ENCODE peak calls at places on chromosome 3, in seven cellular contexts. O is stomach; B is IMR-90; T is cardiac muscle cell; H is CD8-positive, alpha-beta T cell; N is psoas muscle; Y is GM12878. A is an unnamed sample.

GRCh38 chr3:51381333-51381705 is 3.8 kb upstream of the MANF start:
- DNase-seq in O (no peak), B (no peak), T (no peak), H (no peak), N (no peak), Y (no peak), A (no peak)

GRCh38 chr3:80870476-80871041 is 890.9 kb downstream of the GBE1 start:
- DNase-seq in O (no peak), B (no peak), T (no peak), H (no peak), N (no peak), Y (no peak), A (no peak)

GRCh38 chr3:188205992-188206416 is 52.0 kb downstream of the LPP start:
- DNase-seq in O (no peak), B (no peak), T (no peak), H (no peak), N (no peak), Y (no peak), A (no peak)

GRCh38 chr3:152269423-152270144 is 855 bp downstream of the MBNL1 start:
- DNase-seq in O (peak), B (peak), T (peak), H (peak), N (peak), Y (no peak), A (no peak)

GRCh38 chr3:162492446-162493081 is 996.0 kb downstream of the OTOL1 start:
- DNase-seq in O (no peak), B (peak), T (peak), H (no peak), N (no peak), Y (no peak), A (no peak)

GRCh38 chr3:63192248-63192647 is 85.9 kb upstream of the SYNPR start:
- DNase-seq in O (no peak), B (no peak), T (no peak), H (no peak), N (no peak), Y (no peak), A (no peak)

GRCh38 chr3:98784666-98785600 is 21.8 kb downstream of the ST3GAL6 start:
- DNase-seq in O (no peak), B (peak), T (peak), H (no peak), N (no peak), Y (no peak), A (no peak)

GRCh38 chr3:194042947-194043346 is 93.0 kb upstream of the HES1 start:
- DNase-seq in O (no peak), B (peak), T (peak), H (no peak), N (no peak), Y (no peak), A (no peak)

GRCh38 chr3:159319156-159319555 is 517.3 kb downstream of the MFSD1 start:
- DNase-seq in O (no peak), B (no peak), T (no peak), H (no peak), N (no peak), Y (no peak), A (no peak)

GRCh38 chr3:159323848-159324247 is 522.0 kb downstream of the MFSD1 start:
- DNase-seq in O (no peak), B (no peak), T (no peak), H (no peak), N (no peak), Y (no peak), A (no peak)

GRCh38 chr3:159326998-159327397 is 525.1 kb downstream of the MFSD1 start:
- DNase-seq in O (no peak), B (no peak), T (no peak), H (no peak), N (no peak), Y (no peak), A (no peak)

DNA sequence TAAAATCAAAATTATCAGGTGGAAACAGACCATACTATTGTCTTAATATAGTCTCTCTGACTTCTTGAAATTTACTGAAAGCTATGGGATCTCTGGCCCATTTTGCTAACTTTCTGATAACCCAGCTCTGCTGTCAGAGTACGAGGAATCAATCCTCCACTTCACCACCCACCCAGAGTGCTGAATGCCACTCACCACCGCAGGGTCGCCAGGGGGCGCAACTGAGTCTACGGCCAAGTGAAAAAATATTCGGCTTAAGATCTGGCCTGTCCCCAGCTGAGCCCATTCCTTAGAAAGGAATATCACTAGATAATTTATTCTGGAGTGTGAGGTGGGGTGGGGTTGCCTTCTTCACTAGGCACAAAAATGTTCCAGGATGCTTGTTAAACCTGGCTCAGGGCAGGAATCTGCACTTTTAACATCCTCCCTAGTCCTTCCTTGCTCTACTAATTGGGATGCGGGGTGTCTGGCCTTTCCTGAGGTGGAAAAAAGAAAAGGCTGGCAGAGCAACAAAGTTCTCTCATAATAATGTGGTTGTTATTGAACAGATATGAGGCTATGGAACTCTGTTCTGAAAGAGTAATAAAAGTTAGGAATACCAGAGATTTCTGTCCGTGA is 520.6 kb downstream of the MFSD1 start:
- DNase-seq in O (no peak), B (peak), T (peak), H (no peak), N (peak), Y (no peak), A (no peak)
- TF ChIP-seq CTCF in O (no peak), B (peak), T (peak), H (no peak), N (peak), Y (peak), A (no peak)

GRCh38 chr3:172709776-172710708 is 825 bp downstream of the NCEH1 start:
- DNase-seq in O (peak), B (peak), T (peak), H (no peak), N (peak), Y (no peak), A (no peak)
- H3K27ac ChIP-seq in O (peak), B (peak), T (peak), H (peak), N (peak), Y (no peak), A (peak)

GRCh38 chr3:39443530-39443929 is 23.9 kb upstream of the MOBP start:
- DNase-seq in O (no peak), B (no peak), T (no peak), H (no peak), N (no peak), Y (no peak), A (no peak)
- TF ChIP-seq CTCF in O (no peak), B (no peak), T (peak), H (no peak), N (no peak), Y (peak), A (no peak)

DNA sequence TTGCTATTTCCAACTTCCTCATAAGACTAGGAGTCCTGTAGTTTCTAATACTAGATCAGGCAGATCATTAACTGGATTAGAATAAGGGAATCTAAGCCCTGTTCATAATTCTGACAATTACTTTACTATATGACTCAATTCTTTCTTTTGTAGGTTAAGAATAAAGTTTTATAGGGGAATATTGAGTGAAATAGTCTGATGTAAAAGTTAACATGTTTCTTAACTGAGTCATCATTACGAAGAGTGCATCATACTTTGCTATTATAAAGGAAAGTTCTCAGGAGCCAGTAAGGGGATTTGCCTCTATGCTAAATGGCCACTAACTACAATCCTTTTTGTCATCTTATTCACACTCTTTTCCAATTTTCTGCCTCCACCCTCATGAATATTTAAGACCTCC is 63.1 kb downstream of the POLQ start:
- DNase-seq in O (no peak), B (peak), T (peak), H (no peak), N (no peak), Y (no peak), A (no peak)
- H3K27ac ChIP-seq in O (no peak), B (no peak), T (no peak), H (no peak), N (no peak), Y (no peak), A (no peak)

DNA sequence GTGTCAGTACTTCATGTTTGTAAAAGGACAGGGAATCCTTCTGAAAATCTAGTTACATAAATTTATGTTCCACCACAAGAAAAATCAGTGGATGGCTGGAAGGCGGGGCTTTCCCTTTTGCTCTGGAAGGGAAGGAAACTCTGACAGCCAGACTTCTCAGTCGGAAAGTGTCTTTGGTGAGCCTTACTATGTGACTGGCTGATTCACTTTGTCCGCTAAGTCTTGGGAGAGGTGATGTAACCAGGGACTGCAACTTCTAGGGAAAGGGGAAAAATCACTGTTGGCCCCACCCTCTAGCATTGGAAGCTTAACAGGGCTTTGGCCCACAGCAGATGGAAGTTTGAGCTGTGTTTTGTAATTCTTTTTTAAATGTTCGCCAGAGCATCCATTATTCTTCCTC is 281.4 kb upstream of the CTDSPL start:
- DNase-seq in O (no peak), B (no peak), T (no peak), H (no peak), N (no peak), Y (no peak), A (no peak)
- TF ChIP-seq CTCF in O (no peak), B (no peak), T (no peak), H (no peak), N (no peak), Y (no peak), A (no peak)

DNA sequence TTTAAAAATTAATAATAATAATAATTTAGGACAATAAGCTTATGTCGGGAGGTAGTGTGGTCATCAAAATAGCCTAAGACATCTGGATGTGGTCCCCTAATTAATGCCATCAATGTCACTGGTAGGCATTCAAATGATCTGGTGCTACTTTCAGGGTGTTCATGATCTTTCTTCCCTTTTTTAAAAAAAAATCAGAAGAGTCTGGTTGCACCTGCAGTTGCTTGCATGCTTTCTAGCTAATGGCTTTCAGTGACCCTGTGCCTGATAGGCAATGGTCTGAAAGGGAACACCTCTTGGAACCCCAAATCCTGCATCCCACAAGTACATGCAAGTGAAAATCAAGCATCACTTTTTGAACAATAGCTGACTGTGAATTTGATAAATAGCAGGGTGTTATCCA is 64.1 kb upstream of the KBTBD8 start:
- DNase-seq in O (no peak), B (no peak), T (no peak), H (no peak), N (no peak), Y (no peak), A (no peak)
- H3K27ac ChIP-seq in O (no peak), B (no peak), T (no peak), H (no peak), N (no peak), Y (no peak), A (no peak)

DNA sequence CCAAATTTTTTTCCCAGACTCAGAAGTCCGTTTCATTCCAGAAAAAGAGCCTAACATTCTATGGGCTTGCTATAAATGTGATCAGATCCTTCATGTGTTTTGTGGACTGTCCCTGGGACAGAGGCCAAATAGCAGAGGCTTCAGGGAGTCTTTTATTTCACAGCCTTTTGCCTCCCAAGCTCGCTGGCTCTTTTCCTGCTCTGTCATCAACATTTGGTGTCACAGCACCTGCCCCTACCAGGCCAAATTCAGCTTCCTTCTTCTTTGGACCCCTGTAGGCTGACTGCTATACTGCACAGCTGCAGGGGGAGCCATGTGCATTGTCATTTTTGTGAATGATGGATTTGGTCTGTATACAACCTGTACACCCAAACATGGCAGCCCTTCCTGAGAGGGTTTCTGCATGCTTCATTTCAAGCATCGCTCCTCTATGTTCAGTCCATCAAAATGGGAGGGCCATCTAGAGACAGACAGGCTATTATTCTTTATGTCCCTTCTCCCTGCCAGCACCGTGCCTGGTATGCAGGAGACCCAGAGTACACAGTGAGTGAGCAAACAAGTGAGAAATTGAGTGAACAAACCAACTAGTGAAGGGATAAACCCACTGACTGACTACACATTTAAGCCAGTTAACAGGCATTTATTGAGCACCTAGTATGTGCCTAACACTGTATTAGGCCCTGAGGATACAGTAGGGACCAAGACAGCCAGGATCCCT is 17.9 kb upstream of the RPP14 start:
- DNase-seq in O (no peak), B (no peak), T (no peak), H (no peak), N (no peak), Y (no peak), A (no peak)
- TF ChIP-seq CTCF in O (no peak), B (no peak), T (no peak), H (no peak), N (peak), Y (peak), A (no peak)

GRCh38 chr3:111667170-111667569 is 72.0 kb upstream of the ZBED2 start:
- DNase-seq in O (no peak), B (no peak), T (no peak), H (no peak), N (no peak), Y (no peak), A (no peak)
- H3K27ac ChIP-seq in O (no peak), B (no peak), T (no peak), H (peak), N (no peak), Y (no peak), A (peak)

GRCh38 chr3:71614426-71614825 is 30.9 kb upstream of the FOXP1 start:
- DNase-seq in O (no peak), B (no peak), T (no peak), H (no peak), N (no peak), Y (no peak), A (no peak)
- TF ChIP-seq CTCF in O (no peak), B (no peak), T (no peak), H (no peak), N (no peak), Y (no peak), A (no peak)

A was measured in dorsolateral prefrontal cortex.